ENCODE peak calls at places on chromosomes 4 and X, in six cellular contexts. E, Q, T, H, K and J are unnamed samples. For H3K9me3 and H3K4me1, the result is how much of the 10 kb centered on the place peaks cover.

GRCh38 chrX:64093761-64094160 is 111.7 kb downstream of the AMER1 start:
- DNase-seq in E (peak), Q (no peak), T (no peak), K (no peak), H (peak), J (no peak)

GRCh38 chrX:20116575-20117240 is at the start of gene MAP7D2:
- DNase-seq in T (no peak), E (no peak), K (peak), Q (no peak), H (no peak), J (no peak)

GRCh38 chr4:177047851-177048174 is 255.1 kb upstream of the VEGFC start:
- DNase-seq in H (peak), T (no peak), E (no peak), Q (no peak), K (no peak), J (no peak)

GRCh38 chr4:33746979-33747378 is 2497.3 kb downstream of the ARAP2 start:
- DNase-seq in E (no peak), T (no peak), Q (no peak), H (peak), K (peak), J (no peak)

GRCh38 chr4:108149588-108150380 is 18.9 kb downstream of the LEF1 start:
- DNase-seq in Q (no peak), E (no peak), H (no peak), T (no peak), K (no peak), J (no peak)

GRCh38 chr4:20026456-20026855 is 225.2 kb upstream of the SLIT2 start:
- DNase-seq in H (peak), E (no peak), K (no peak), T (no peak), Q (no peak), J (no peak)

GRCh38 chr4:73257995-73258667 is 467 bp downstream of the ANKRD17 start:
- DNase-seq in T (no peak), E (peak), K (peak), Q (no peak), H (peak), J (no peak)

GRCh38 chrX:86263526-86263925 is 115.3 kb downstream of the DACH2 start:
- DNase-seq in H (no peak), Q (no peak), T (no peak), E (no peak), K (no peak), J (peak)

GRCh38 chr4:47930971-47931804 is 16.8 kb upstream of the NFXL1 start:
- DNase-seq in Q (peak), K (no peak), E (no peak), T (no peak), H (peak), J (no peak)

GRCh38 chr4:15451866-15452765 is 17.6 kb upstream of the CC2D2A start:
- DNase-seq in T (no peak), H (peak), K (no peak), E (no peak), Q (peak), J (no peak)

GRCh38 chrX:10526442-10526841 is 93.9 kb downstream of the MID1 start:
- DNase-seq in H (peak), T (no peak), K (no peak), E (no peak), Q (no peak), J (no peak)

GRCh38 chr4:180407273-180407885 is 1835.8 kb upstream of the TENM3 start:
- DNase-seq in H (no peak), Q (no peak), K (no peak), T (no peak), E (no peak), J (no peak)

GRCh38 chr4:112031712-112032328 is 113.4 kb upstream of the FAM241A start:
- DNase-seq in H (peak), E (peak), Q (peak), T (no peak), K (peak), J (peak)

GRCh38 chr4:123018391-123018755 is 96.0 kb upstream of the NUDT6 start:
- DNase-seq in H (no peak), Q (no peak), T (no peak), K (no peak), E (no peak), J (no peak)

GRCh38 chrX:119989905-119990408 is 46.4 kb upstream of the NKAP start:
- DNase-seq in H (no peak), Q (no peak), K (no peak), T (no peak), E (no peak), J (no peak)

GRCh38 chr4:152281211-152281610 is 254.7 kb downstream of the FBXW7 start:
- DNase-seq in H (no peak), K (no peak), Q (no peak), T (no peak), E (no peak), J (no peak)

GRCh38 chrX:38055170-38055847 is 49.0 kb downstream of the SYTL5 start:
- DNase-seq in H (peak), T (no peak), E (no peak), Q (peak), K (no peak), J (no peak)

GRCh38 chr4:48133668-48134444 is at the start of gene TXK:
- DNase-seq in Q (no peak), H (peak), K (peak), E (no peak), T (no peak), J (no peak)

GRCh38 chr4:138301536-138301935 is 59.4 kb upstream of the SLC7A11 start:
- DNase-seq in T (no peak), H (no peak), Q (no peak), K (no peak), E (no peak), J (no peak)

GRCh38 chrX:28590394-28590793 is 3.1 kb downstream of the IL1RAPL1 start:
- DNase-seq in H (peak), T (no peak), E (no peak), Q (no peak), K (no peak), J (no peak)

GRCh38 chr4:90357117-90357710 is 230.0 kb downstream of the CCSER1 start:
- DNase-seq in Q (peak), T (no peak), E (peak), H (peak), K (peak), J (peak)

GRCh38 chr4:46931981-46932380 is 22.9 kb upstream of the COX7B2 start:
- DNase-seq in Q (peak), K (peak), E (peak), T (no peak), H (peak), J (peak)

GRCh38 chr4:168811793-168812651 is 198.0 kb downstream of the CBR4 start:
- DNase-seq in K (no peak), Q (no peak), H (peak), E (no peak), T (no peak), J (no peak)

GRCh38 chr4:140238353-140239041 is 84.5 kb upstream of the MAML3 start:
- DNase-seq in E (peak), K (no peak), H (peak), Q (peak), T (peak), J (no peak)

GRCh38 chr4:11151500-11151899 is 277.2 kb downstream of the HS3ST1 start:
- DNase-seq in E (no peak), K (no peak), H (no peak), Q (no peak), T (no peak), J (no peak)

GRCh38 chr4:83855044-83855443 is 319.1 kb downstream of the GPAT3 start:
- DNase-seq in E (no peak), Q (no peak), H (peak), T (no peak), K (no peak), J (no peak)

GRCh38 chrX:153685751-153686676 is 1.7 kb upstream of the SLC6A8 start:
- DNase-seq in T (no peak), Q (no peak), E (no peak), K (no peak), H (no peak), J (no peak)

GRCh38 chr4:73603854-73604584 is 16.2 kb downstream of the RASSF6 start:
- DNase-seq in H (peak), T (no peak), K (no peak), E (no peak), Q (peak), J (no peak)

GRCh38 chrX:53571494-53571893 is 115.0 kb downstream of the HUWE1 start:
- DNase-seq in Q (no peak), K (no peak), E (no peak), T (no peak), H (no peak), J (no peak)

GRCh38 chr4:45578874-45579273 is 545.0 kb downstream of the GABRG1 start:
- DNase-seq in E (no peak), T (no peak), H (no peak), K (no peak), Q (no peak), J (no peak)

GRCh38 chr4:84878090-84878489 is 88.4 kb downstream of the WDFY3 start:
- DNase-seq in K (no peak), T (no peak), E (no peak), H (peak), Q (no peak), J (no peak)

GRCh38 chr4:140355288-140355687 is 18.2 kb upstream of the SCOC start:
- DNase-seq in T (no peak), E (no peak), Q (no peak), K (no peak), H (no peak), J (no peak)

GRCh38 chr4:825969-826330 is at the start of gene CPLX1:
- DNase-seq in T (peak), E (no peak), H (no peak), K (no peak), Q (peak), J (no peak)

GRCh38 chrX:106898462-106898861 is 4.7 kb downstream of the RIPPLY1 start:
- DNase-seq in T (no peak), E (peak), K (peak), H (peak), Q (peak), J (no peak)

GRCh38 chr4:108029321-108029720 is 39.6 kb downstream of the HADH start:
- DNase-seq in K (peak), H (no peak), Q (no peak), T (no peak), E (no peak), J (no peak)

GRCh38 chr4:2101346-2102044 is 42.4 kb downstream of the NAT8L start:
- DNase-seq in E (no peak), Q (no peak), T (no peak), K (no peak), H (peak), J (no peak)
- H3K9me3 ChIP-seq in E (under half), Q (under half), T (under half), K (under half), H (under half), J (under half)

DNA sequence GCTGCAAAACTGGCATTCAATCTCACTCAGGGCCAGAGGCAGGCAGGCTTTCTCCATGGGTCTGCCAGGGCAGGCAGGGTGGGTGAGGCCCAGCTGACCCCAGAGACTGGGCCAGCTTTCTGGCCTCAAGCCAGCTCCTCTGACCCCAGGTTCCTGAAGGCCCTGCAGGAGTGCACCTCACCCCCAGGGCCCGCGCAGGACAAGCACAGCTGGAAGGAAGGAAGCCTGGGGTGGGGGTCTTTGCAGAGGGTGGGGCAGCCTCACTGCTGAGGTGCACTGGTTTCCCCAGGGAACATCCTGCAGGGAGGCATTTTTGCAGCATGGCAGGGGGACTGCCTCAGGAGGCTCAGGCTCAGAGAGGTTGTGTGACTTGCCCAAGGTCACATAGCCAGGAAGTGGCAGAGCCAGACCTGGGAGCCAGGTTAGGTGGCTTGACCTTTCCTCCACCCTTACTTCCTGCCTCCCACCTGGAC is 31.5 kb upstream of the AFAP1 start:
- DNase-seq in K (no peak), T (no peak), Q (no peak), E (no peak), H (no peak), J (no peak)
- H3K4me1 ChIP-seq in K (under half), T (under half), Q (under half), E (under half), H (under half), J (under half)

GRCh38 chr4:119825696-119826095 is 197.1 kb upstream of the PDE5A start:
- DNase-seq in E (no peak), K (no peak), T (no peak), Q (no peak), H (peak), J (no peak)

GRCh38 chr4:119823891-119824290 is 195.3 kb upstream of the PDE5A start:
- DNase-seq in E (no peak), H (no peak), T (no peak), K (no peak), Q (no peak), J (no peak)

DNA sequence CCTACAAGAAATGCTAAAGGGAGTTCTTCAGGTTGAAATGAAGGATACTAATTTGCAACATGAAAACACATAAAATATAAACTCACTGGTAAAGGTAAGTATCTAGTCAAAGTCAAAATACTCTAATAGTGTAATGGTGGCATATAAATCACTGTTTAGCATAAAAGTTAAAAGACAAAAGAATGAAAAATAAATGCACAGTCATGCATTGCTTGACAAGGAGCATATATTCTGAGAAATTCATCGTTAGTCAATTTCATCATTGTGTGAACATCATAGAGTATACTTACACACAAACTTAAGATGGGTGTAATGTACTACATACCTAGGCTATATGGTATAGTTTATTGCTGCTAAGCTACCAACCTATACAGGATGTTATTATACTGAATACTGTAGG is 194.4 kb upstream of the PDE5A start:
- DNase-seq in H (no peak), T (no peak), Q (no peak), E (no peak), K (no peak), J (no peak)
- H3K9me3 ChIP-seq in H (under half), T (under half), Q (under half), E (under half), K (under half), J (under half)

GRCh38 chr4:38671594-38671943 is 7.6 kb downstream of the KLF3 start:
- DNase-seq in E (no peak), K (peak), T (no peak), H (no peak), Q (no peak), J (no peak)
- H3K4me1 ChIP-seq in E (under half), K (half or more), T (half or more), H (under half), Q (half or more), J (under half)

GRCh38 chr4:30413915-30414314 is 306.3 kb upstream of the PCDH7 start:
- DNase-seq in K (no peak), Q (no peak), E (no peak), H (no peak), T (no peak), J (no peak)
- H3K9me3 ChIP-seq in K (under half), Q (under half), E (under half), H (under half), T (under half), J (under half)